ENCODE peak calls at places on chromosome 10, in ten cellular contexts. C, X, G, Q, S, F, I, T, H and R are unnamed samples. For H3K27me3, the result is how much of the 10 kb centered on the place peaks cover.

GRCh38 chr10:58734116-58734515 is 221.4 kb downstream of the BICC1 start:
- DNase-seq in F (no peak), S (no peak), I (peak), C (no peak), X (peak), H (no peak), T (no peak), G (peak), Q (no peak), R (no peak)

GRCh38 chr10:125129076-125129458 is 31.3 kb downstream of the CTBP2 start:
- DNase-seq in S (no peak), Q (peak), G (no peak), T (no peak), F (no peak), C (no peak), I (no peak), H (no peak), X (no peak), R (no peak)

GRCh38 chr10:15879058-15879457 is 18.8 kb upstream of the MINDY3 start:
- DNase-seq in X (peak), I (no peak), S (no peak), Q (no peak), F (no peak), G (no peak), C (no peak), T (no peak), H (no peak), R (no peak)

GRCh38 chr10:57696641-57697040 is 571.1 kb downstream of the IPMK start:
- DNase-seq in C (no peak), F (no peak), H (no peak), T (no peak), I (peak), G (no peak), S (no peak), X (peak), Q (no peak), R (no peak)

GRCh38 chr10:86207226-86207625 is 159.4 kb downstream of the GRID1 start:
- DNase-seq in Q (peak), C (no peak), H (no peak), S (no peak), I (no peak), X (no peak), F (no peak), T (no peak), G (no peak), R (no peak)

GRCh38 chr10:5525581-5526271 is 965 bp downstream of the CALML3 start:
- DNase-seq in X (no peak), S (no peak), G (no peak), T (no peak), C (no peak), H (no peak), F (no peak), Q (peak), I (no peak), R (no peak)

GRCh38 chr10:84523509-84523908 is 195.1 kb downstream of the CCSER2 start:
- DNase-seq in S (no peak), T (no peak), Q (no peak), H (no peak), G (no peak), F (no peak), C (no peak), X (no peak), I (no peak), R (no peak)

GRCh38 chr10:108905821-108906220 is 1017.5 kb downstream of the XPNPEP1 start:
- DNase-seq in G (no peak), T (no peak), C (no peak), I (no peak), F (no peak), Q (no peak), X (no peak), S (no peak), H (no peak), R (no peak)

GRCh38 chr10:27383595-27384542 is 120.2 kb upstream of the RAB18 start:
- DNase-seq in G (no peak), C (no peak), I (peak), X (peak), H (no peak), T (no peak), S (no peak), F (no peak), Q (no peak), R (no peak)

GRCh38 chr10:3294919-3295318 is 122.3 kb upstream of the PITRM1 start:
- DNase-seq in I (no peak), G (no peak), X (no peak), H (no peak), Q (no peak), T (no peak), F (no peak), S (no peak), C (no peak), R (no peak)

GRCh38 chr10:126147866-126148578 is 240.3 kb downstream of the ADAM12 start:
- DNase-seq in Q (no peak), C (no peak), F (no peak), G (no peak), I (peak), S (no peak), H (no peak), X (peak), T (peak), R (no peak)

GRCh38 chr10:75624632-75625031 is 193.2 kb downstream of the LRMDA start:
- DNase-seq in X (no peak), F (no peak), I (no peak), T (no peak), C (no peak), Q (no peak), H (no peak), S (no peak), G (no peak), R (no peak)

GRCh38 chr10:62264702-62265436 is 3.8 kb downstream of the RTKN2 start:
- DNase-seq in X (peak), I (peak), C (no peak), T (no peak), G (peak), F (no peak), S (peak), Q (no peak), H (no peak), R (no peak)

GRCh38 chr10:92082583-92083280 is 159.2 kb downstream of the BTAF1 start:
- DNase-seq in T (no peak), S (no peak), Q (no peak), C (no peak), F (no peak), H (no peak), I (no peak), X (peak), G (no peak), R (no peak)

GRCh38 chr10:126133082-126133620 is 236.8 kb downstream of the FANK1 start:
- DNase-seq in I (no peak), G (no peak), X (no peak), Q (no peak), C (no peak), S (no peak), F (no peak), T (no peak), H (no peak), R (no peak)

GRCh38 chr10:42987575-42987974 is 89.3 kb upstream of the RET start:
- DNase-seq in C (no peak), G (no peak), X (no peak), Q (no peak), T (no peak), I (no peak), H (peak), F (no peak), S (no peak), R (no peak)

GRCh38 chr10:123134058-123134914 is 1.5 kb upstream of the HMX3 start:
- DNase-seq in S (no peak), X (no peak), I (no peak), F (no peak), C (no peak), G (no peak), T (no peak), Q (no peak), H (no peak), R (no peak)

GRCh38 chr10:47451998-47452494 is 31.9 kb downstream of the ANXA8 start:
- DNase-seq in G (no peak), H (no peak), T (no peak), F (no peak), Q (peak), X (no peak), C (no peak), S (no peak), I (no peak), R (no peak)

GRCh38 chr10:46520941-46521340 is 35.5 kb downstream of the GPRIN2 start:
- DNase-seq in C (no peak), H (no peak), G (no peak), I (peak), F (no peak), T (peak), S (no peak), X (peak), Q (peak), R (peak)

GRCh38 chr10:117167346-117168134 is 29.5 kb upstream of the VAX1 start:
- DNase-seq in Q (no peak), C (no peak), I (no peak), X (no peak), T (no peak), F (no peak), G (no peak), H (no peak), S (no peak), R (no peak)
- H3K27me3 ChIP-seq in Q (under half), C (half or more), I (half or more), X (half or more), T (half or more), F (half or more), G (half or more), H (under half), S (under half), R (under half)

GRCh38 chr10:71191019-71191418 is 21.4 kb upstream of the UNC5B start:
- DNase-seq in T (no peak), F (no peak), G (no peak), Q (no peak), I (no peak), H (no peak), S (no peak), C (no peak), X (no peak), R (no peak)
- H3K27me3 ChIP-seq in T (under half), F (under half), G (under half), Q (under half), I (under half), H (under half), S (under half), C (under half), X (under half), R (under half)

GRCh38 chr10:69237528-69238159 is 17.5 kb downstream of the HKDC1 start:
- DNase-seq in Q (peak), S (peak), F (peak), I (no peak), H (peak), C (peak), X (peak), G (peak), T (peak), R (peak)
- H3K27me3 ChIP-seq in Q (under half), S (under half), F (under half), I (under half), H (under half), C (under half), X (under half), G (under half), T (under half), R (under half)

GRCh38 chr10:101145145-101145544 is 14.0 kb downstream of the TLX1 start:
- DNase-seq in S (no peak), T (no peak), C (no peak), X (no peak), Q (no peak), F (no peak), G (no peak), I (no peak), H (no peak), R (no peak)

GRCh38 chr10:101146392-101147251 is 15.5 kb downstream of the TLX1 start:
- DNase-seq in G (no peak), S (no peak), Q (no peak), X (no peak), H (no peak), I (no peak), F (no peak), T (no peak), C (no peak), R (no peak)

GRCh38 chr10:101143354-101143648 is 12.2 kb downstream of the TLX1 start:
- DNase-seq in F (no peak), G (no peak), T (no peak), Q (no peak), I (no peak), S (no peak), C (no peak), H (no peak), X (no peak), R (no peak)

GRCh38 chr10:101144053-101144452 is 13.0 kb downstream of the TLX1 start:
- DNase-seq in T (no peak), G (no peak), S (no peak), F (no peak), Q (no peak), I (no peak), X (no peak), H (no peak), C (no peak), R (no peak)

DNA sequence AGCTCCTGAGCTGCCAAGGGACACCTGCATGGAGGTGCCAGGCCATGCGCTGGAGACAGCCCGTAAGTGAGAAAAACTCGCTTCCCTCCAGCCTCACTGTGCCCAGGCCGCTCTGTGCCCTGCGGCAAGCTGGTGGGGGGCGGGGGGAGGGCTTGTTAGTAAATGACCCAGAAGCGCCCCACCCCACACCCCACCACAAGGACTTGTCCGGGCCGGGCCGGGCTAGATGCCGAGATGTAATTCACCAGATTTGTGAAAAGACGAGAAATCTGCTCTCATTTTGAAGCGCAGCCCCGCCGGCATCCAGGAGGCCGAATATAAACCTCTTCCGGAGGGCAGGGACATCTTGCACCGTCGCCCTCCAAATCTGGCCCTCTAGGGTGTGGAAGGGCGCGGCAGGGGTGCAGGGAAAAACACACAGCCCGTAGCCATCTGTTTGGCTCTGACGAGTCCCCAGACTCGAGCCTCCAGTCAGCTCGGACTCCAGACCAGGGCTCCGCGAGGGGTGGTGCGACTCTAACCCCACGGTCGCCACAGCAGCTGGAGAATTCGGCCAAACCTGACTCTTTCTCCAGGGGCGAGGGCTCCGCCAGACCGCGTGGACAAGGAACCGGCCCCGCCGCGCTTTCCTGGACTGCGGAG is 14.8 kb downstream of the TLX1 start:
- DNase-seq in H (no peak), Q (no peak), G (no peak), C (no peak), X (no peak), I (no peak), T (no peak), F (no peak), S (no peak), R (no peak)
- H3K27me3 ChIP-seq in H (under half), Q (under half), G (half or more), C (half or more), X (half or more), I (half or more), T (half or more), F (half or more), S (under half), R (under half)

GRCh38 chr10:21515581-21516269 is 9.8 kb downstream of the SKIDA1 start:
- DNase-seq in I (no peak), Q (no peak), S (no peak), C (no peak), F (no peak), H (no peak), X (no peak), T (no peak), G (no peak), R (no peak)
- H3K27me3 ChIP-seq in I (under half), Q (under half), S (under half), C (under half), F (under half), H (under half), X (under half), T (under half), G (under half), R (half or more)